ENCODE peak calls at places on chromosome 11, in five cellular contexts. One of them, this sample, is unnamed.

GRCh38 chr11:96708469-96708868 is 318.7 kb downstream of the JRKL start:
- DNase-seq in pons: no peak
- DNase-seq in activated naive CD4-positive, alpha-beta T cell: no peak
- DNase-seq in neuronal stem cell: no peak
- DNase-seq in HS-5: no peak
- DNase-seq in this sample: no peak

GRCh38 chr11:85249482-85249881 is 377.7 kb downstream of the DLG2 start:
- DNase-seq in pons: no peak
- DNase-seq in activated naive CD4-positive, alpha-beta T cell: no peak
- DNase-seq in neuronal stem cell: no peak
- DNase-seq in HS-5: no peak
- DNase-seq in this sample: no peak

GRCh38 chr11:105042178-105042577 is 3.0 kb downstream of the CARD16 start:
- DNase-seq in pons: no peak
- DNase-seq in activated naive CD4-positive, alpha-beta T cell: no peak
- DNase-seq in neuronal stem cell: no peak
- DNase-seq in HS-5: no peak
- DNase-seq in this sample: no peak

GRCh38 chr11:12164061-12165014 is 53.9 kb downstream of the MICAL2 start:
- DNase-seq in pons: peak
- DNase-seq in activated naive CD4-positive, alpha-beta T cell: no peak
- DNase-seq in neuronal stem cell: no peak
- DNase-seq in HS-5: peak
- DNase-seq in this sample: peak

GRCh38 chr11:40306938-40307548 is 1152.4 kb downstream of the LRRC4C start:
- DNase-seq in pons: peak
- DNase-seq in activated naive CD4-positive, alpha-beta T cell: no peak
- DNase-seq in neuronal stem cell: peak
- DNase-seq in HS-5: peak
- DNase-seq in this sample: peak

GRCh38 chr11:13114566-13115465 is 105.7 kb downstream of the RASSF10 start:
- DNase-seq in pons: peak
- DNase-seq in activated naive CD4-positive, alpha-beta T cell: no peak
- DNase-seq in neuronal stem cell: peak
- DNase-seq in HS-5: no peak
- DNase-seq in this sample: peak

GRCh38 chr11:114771172-114771571 is 92.8 kb downstream of the NXPE2 start:
- DNase-seq in pons: no peak
- DNase-seq in activated naive CD4-positive, alpha-beta T cell: no peak
- DNase-seq in neuronal stem cell: no peak
- DNase-seq in HS-5: no peak
- DNase-seq in this sample: no peak

GRCh38 chr11:132126973-132127900 is 756.8 kb downstream of the NTM start:
- DNase-seq in pons: peak
- DNase-seq in activated naive CD4-positive, alpha-beta T cell: no peak
- DNase-seq in neuronal stem cell: peak
- DNase-seq in HS-5: peak
- DNase-seq in this sample: peak

GRCh38 chr11:44484211-44484610 is 81.3 kb upstream of the CD82 start:
- DNase-seq in pons: no peak
- DNase-seq in activated naive CD4-positive, alpha-beta T cell: no peak
- DNase-seq in neuronal stem cell: no peak
- DNase-seq in HS-5: no peak
- DNase-seq in this sample: no peak

GRCh38 chr11:125132071-125132470 is 20.6 kb upstream of the TMEM218 start:
- DNase-seq in pons: no peak
- DNase-seq in activated naive CD4-positive, alpha-beta T cell: no peak
- DNase-seq in neuronal stem cell: no peak
- DNase-seq in HS-5: no peak
- DNase-seq in this sample: no peak